ENCODE peak calls at places on chromosome 1, in four cellular contexts. One of them, this sample, is unnamed.

GRCh38 chr1:159786966-159787365 is 6.2 kb downstream of the DUSP23 start:
- DNase-seq in mammary epithelial cell: peak; percentile 33
- DNase-seq in breast epithelium: no peak
- DNase-seq in HCT116: no peak
- DNase-seq in this sample: no peak

GRCh38 chr1:207959141-207959825 is 48.4 kb upstream of the CD34 start:
- DNase-seq in mammary epithelial cell: peak; percentile 17
- DNase-seq in breast epithelium: peak; percentile 67
- DNase-seq in HCT116: no peak
- DNase-seq in this sample: no peak

GRCh38 chr1:150695561-150695960 is 1.4 kb downstream of the GOLPH3L start:
- DNase-seq in mammary epithelial cell: peak; percentile 26
- DNase-seq in breast epithelium: no peak
- DNase-seq in HCT116: no peak
- DNase-seq in this sample: no peak

GRCh38 chr1:166925791-166926483 is 49.4 kb downstream of the ILDR2 start:
- DNase-seq in mammary epithelial cell: no peak
- DNase-seq in breast epithelium: no peak
- DNase-seq in HCT116: no peak
- DNase-seq in this sample: no peak

GRCh38 chr1:117631761-117632160 is 25.9 kb downstream of the TENT5C start:
- DNase-seq in mammary epithelial cell: no peak
- DNase-seq in breast epithelium: no peak
- DNase-seq in HCT116: no peak
- DNase-seq in this sample: no peak

GRCh38 chr1:209622841-209623829 is 29.1 kb downstream of the LAMB3 start:
- DNase-seq in mammary epithelial cell: no peak
- DNase-seq in breast epithelium: no peak
- DNase-seq in HCT116: no peak
- DNase-seq in this sample: no peak

GRCh38 chr1:183304466-183305122 is 113.6 kb downstream of the NMNAT2 start:
- DNase-seq in mammary epithelial cell: no peak
- DNase-seq in breast epithelium: no peak
- DNase-seq in HCT116: no peak
- DNase-seq in this sample: no peak

GRCh38 chr1:94013331-94013925 is 104.2 kb upstream of the GCLM start:
- DNase-seq in mammary epithelial cell: no peak
- DNase-seq in breast epithelium: no peak
- DNase-seq in HCT116: no peak
- DNase-seq in this sample: no peak

GRCh38 chr1:203644191-203644590 is 17.6 kb downstream of the ATP2B4 start:
- DNase-seq in mammary epithelial cell: no peak
- DNase-seq in breast epithelium: no peak
- DNase-seq in HCT116: no peak
- DNase-seq in this sample: no peak

GRCh38 chr1:185646202-185646683 is 87.9 kb upstream of the HMCN1 start:
- DNase-seq in mammary epithelial cell: peak; percentile 99
- DNase-seq in breast epithelium: no peak
- DNase-seq in HCT116: peak; percentile 78
- DNase-seq in this sample: no peak

GRCh38 chr1:226541631-226542622 is 6.6 kb upstream of the STUM start:
- DNase-seq in mammary epithelial cell: no peak
- DNase-seq in breast epithelium: no peak
- DNase-seq in HCT116: no peak
- DNase-seq in this sample: no peak

GRCh38 chr1:227792216-227793078 is 23.0 kb upstream of the PRSS38 start:
- DNase-seq in mammary epithelial cell: no peak
- DNase-seq in breast epithelium: no peak
- DNase-seq in HCT116: no peak
- DNase-seq in this sample: no peak

GRCh38 chr1:145689922-145690321 is 17.2 kb downstream of the PDZK1 start:
- DNase-seq in mammary epithelial cell: peak; percentile 43
- DNase-seq in breast epithelium: no peak
- DNase-seq in HCT116: no peak
- DNase-seq in this sample: no peak

GRCh38 chr1:229554886-229555621 is 3.5 kb downstream of the ABCB10 start:
- DNase-seq in mammary epithelial cell: no peak
- DNase-seq in breast epithelium: no peak
- DNase-seq in HCT116: no peak
- DNase-seq in this sample: peak; percentile 16

GRCh38 chr1:19747741-19748140 is 52.0 kb downstream of the TMCO4 start:
- DNase-seq in mammary epithelial cell: no peak
- DNase-seq in breast epithelium: no peak
- DNase-seq in HCT116: no peak
- DNase-seq in this sample: no peak

GRCh38 chr1:227577500-227577899 is 14.1 kb downstream of the ZNF678 start:
- DNase-seq in mammary epithelial cell: no peak
- DNase-seq in breast epithelium: no peak
- DNase-seq in HCT116: no peak
- DNase-seq in this sample: no peak

GRCh38 chr1:80918365-80918764 is 882.4 kb upstream of the ADGRL2 start:
- DNase-seq in mammary epithelial cell: no peak
- DNase-seq in breast epithelium: no peak
- DNase-seq in HCT116: no peak
- DNase-seq in this sample: no peak

GRCh38 chr1:14704846-14705245 is 106.4 kb downstream of the KAZN start:
- DNase-seq in mammary epithelial cell: peak; percentile 79
- DNase-seq in breast epithelium: no peak
- DNase-seq in HCT116: no peak
- DNase-seq in this sample: no peak

GRCh38 chr1:214532070-214532469 is 19.3 kb downstream of the PTPN14 start:
- DNase-seq in mammary epithelial cell: no peak
- DNase-seq in breast epithelium: no peak
- DNase-seq in HCT116: no peak
- DNase-seq in this sample: no peak

GRCh38 chr1:6260961-6261614 is at the start of gene GPR153:
- DNase-seq in mammary epithelial cell: peak; percentile 54
- DNase-seq in breast epithelium: no peak
- DNase-seq in HCT116: no peak
- DNase-seq in this sample: peak; percentile 34

GRCh38 chr1:228668553-228669400 is 66.5 kb upstream of the RHOU start:
- DNase-seq in mammary epithelial cell: no peak
- DNase-seq in breast epithelium: no peak
- DNase-seq in HCT116: no peak
- DNase-seq in this sample: no peak

GRCh38 chr1:1290238-1290731 is 10.0 kb downstream of the SCNN1D start:
- DNase-seq in mammary epithelial cell: no peak
- DNase-seq in breast epithelium: no peak
- DNase-seq in HCT116: no peak
- DNase-seq in this sample: peak; percentile 45

GRCh38 chr1:174289644-174290310 is 130.5 kb downstream of the RABGAP1L start:
- DNase-seq in mammary epithelial cell: no peak
- DNase-seq in breast epithelium: no peak
- DNase-seq in HCT116: no peak
- DNase-seq in this sample: no peak

GRCh38 chr1:227449051-227449450 is 114.3 kb upstream of the ZNF678 start:
- DNase-seq in mammary epithelial cell: no peak
- DNase-seq in breast epithelium: no peak
- DNase-seq in HCT116: no peak
- DNase-seq in this sample: peak; percentile 23

GRCh38 chr1:2289607-2290006 is 61.5 kb downstream of the SKI start:
- DNase-seq in mammary epithelial cell: no peak
- DNase-seq in breast epithelium: no peak
- DNase-seq in HCT116: no peak
- DNase-seq in this sample: no peak

GRCh38 chr1:241608379-241609033 is 31.7 kb downstream of the CHML start:
- DNase-seq in mammary epithelial cell: peak; percentile 96
- DNase-seq in breast epithelium: no peak
- DNase-seq in HCT116: no peak
- DNase-seq in this sample: no peak

GRCh38 chr1:46262508-46262907 is 14.9 kb downstream of the RAD54L start:
- DNase-seq in mammary epithelial cell: no peak
- DNase-seq in breast epithelium: no peak
- DNase-seq in HCT116: no peak
- DNase-seq in this sample: no peak
- H3K27ac ChIP-seq in mammary epithelial cell: no peak overlapping the region
- H3K27ac ChIP-seq in breast epithelium: no peak overlapping the region
- H3K27ac ChIP-seq in HCT116: no peak overlapping the region
- H3K27ac ChIP-seq in this sample: no peak overlapping the region

GRCh38 chr1:35449334-35450008 is 107.7 kb downstream of the KIAA0319L start:
- DNase-seq in mammary epithelial cell: peak; percentile 96
- DNase-seq in breast epithelium: no peak
- DNase-seq in HCT116: no peak
- DNase-seq in this sample: no peak
- H3K4me3 ChIP-seq in mammary epithelial cell: no peak overlapping the region
- H3K4me3 ChIP-seq in breast epithelium: no peak overlapping the region
- H3K4me3 ChIP-seq in HCT116: no peak overlapping the region
- H3K4me3 ChIP-seq in this sample: no peak overlapping the region

DNA sequence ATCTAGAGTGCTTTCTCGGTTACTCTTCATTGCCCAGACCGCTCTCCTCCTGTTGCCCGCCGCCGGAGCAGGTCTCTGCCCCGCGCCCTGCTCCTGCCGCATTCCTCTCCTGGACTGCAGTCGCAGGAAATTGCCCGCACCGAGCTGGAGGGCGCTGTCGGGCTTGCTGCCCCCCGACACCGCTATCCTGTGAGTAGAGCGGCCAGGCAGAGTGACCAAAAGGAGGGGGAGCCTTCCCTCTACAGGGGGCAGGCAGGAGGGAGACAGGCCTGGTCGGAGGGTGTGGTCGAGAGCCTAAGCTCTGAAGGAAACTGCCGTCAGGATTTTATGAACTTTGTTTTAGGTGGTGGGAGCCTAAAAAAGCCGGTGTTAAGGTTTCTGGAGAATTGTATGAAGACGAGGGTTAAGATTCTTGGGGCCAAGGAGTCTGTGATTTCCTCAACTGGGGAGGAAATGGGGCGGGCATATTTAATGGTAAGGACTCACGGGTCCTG is 506 bp downstream of the LRIG2 start:
- DNase-seq in mammary epithelial cell: no peak
- DNase-seq in breast epithelium: no peak
- DNase-seq in HCT116: no peak
- DNase-seq in this sample: peak; percentile 12
- TF ChIP-seq CTCF in mammary epithelial cell: peak; percentile 14
- TF ChIP-seq CTCF in breast epithelium: peak; percentile 27
- TF ChIP-seq CTCF in HCT116: peak; percentile 59
- TF ChIP-seq CTCF in this sample: peak; percentile 64

GRCh38 chr1:193703101-193703500 is 516.7 kb upstream of the B3GALT2 start:
- DNase-seq in mammary epithelial cell: no peak
- DNase-seq in breast epithelium: no peak
- DNase-seq in HCT116: no peak
- DNase-seq in this sample: no peak
- H3K27ac ChIP-seq in mammary epithelial cell: no peak overlapping the region
- H3K27ac ChIP-seq in breast epithelium: no peak overlapping the region
- H3K27ac ChIP-seq in HCT116: no peak overlapping the region
- H3K27ac ChIP-seq in this sample: no peak overlapping the region

GRCh38 chr1:222554177-222554576 is 6.3 kb upstream of the HHIPL2 start:
- DNase-seq in mammary epithelial cell: no peak
- DNase-seq in breast epithelium: no peak
- DNase-seq in HCT116: no peak
- DNase-seq in this sample: no peak
- H3K4me3 ChIP-seq in mammary epithelial cell: no peak overlapping the region
- H3K4me3 ChIP-seq in breast epithelium: no peak overlapping the region
- H3K4me3 ChIP-seq in HCT116: no peak overlapping the region
- H3K4me3 ChIP-seq in this sample: no peak overlapping the region